ENCODE peak calls at places on chromosomes 4 and X, in eight cellular contexts. K is activated CD4-positive, alpha-beta T cell treated with anti-CD3 and anti-CD28 coated beads, Interleukin-2, amount 50 U/mL, for 1 hour; M is AG09319; L is thyroid gland; O is mucosa of gallbladder; X is glutamatergic neuron; E is NCI-H1694; Y is tibial nerve. H is an unnamed sample.

GRCh38 chr4:174120446-174121142 is 162.9 kb downstream of the FBXO8 start:
- DNase-seq in L (peak; percentile 54), Y (peak; percentile 41), X (peak; percentile 43), E (peak; percentile 28), K (no peak), M (peak; percentile 28), O (peak; percentile 52), H (peak; percentile 39)

GRCh38 chrX:45850775-45851433 is 650.2 kb upstream of the DIPK2B start:
- DNase-seq in K (peak; percentile 17), O (no peak), L (peak; percentile 8), M (no peak), Y (no peak), X (peak; percentile 49), E (no peak), H (peak; percentile 26)

GRCh38 chrX:19581786-19582185 is 66.5 kb upstream of the MAP3K15 start:
- DNase-seq in L (no peak), E (no peak), M (no peak), K (no peak), X (no peak), O (no peak), Y (no peak), H (no peak)

GRCh38 chr4:152590179-152591031 is 54.5 kb upstream of the FBXW7 start:
- DNase-seq in Y (no peak), E (peak; percentile 97), L (peak; percentile 61), K (no peak), X (no peak), O (no peak), M (peak; percentile 47), H (no peak)

GRCh38 chr4:124937993-124938392 is 225.5 kb upstream of the ANKRD50 start:
- DNase-seq in Y (no peak), E (no peak), O (no peak), M (no peak), L (peak; percentile 18), X (no peak), K (no peak), H (no peak)

GRCh38 chrX:101708180-101708579 is 48.5 kb upstream of the ARMCX2 start:
- DNase-seq in Y (no peak), E (no peak), O (no peak), M (no peak), L (no peak), K (no peak), X (no peak), H (no peak)

GRCh38 chrX:110284159-110284558 is 33.7 kb downstream of the AMMECR1 start:
- DNase-seq in O (no peak), X (no peak), M (peak; percentile 39), E (no peak), Y (no peak), L (no peak), K (no peak), H (no peak)

GRCh38 chr4:144402176-144402575 is 243.8 kb upstream of the HHIP start:
- DNase-seq in K (no peak), M (no peak), X (no peak), Y (no peak), E (no peak), O (no peak), L (no peak), H (no peak)

GRCh38 chrX:12701625-12702024 is 89.6 kb upstream of the PRPS2 start:
- DNase-seq in M (peak; percentile 4), E (peak; percentile 34), K (peak; percentile 1), X (peak; percentile 48), Y (peak; percentile 28), L (peak; percentile 16), O (peak; percentile 42), H (peak; percentile 44)

GRCh38 chr4:142315999-142316398 is 530.1 kb downstream of the INPP4B start:
- DNase-seq in O (no peak), X (no peak), Y (no peak), L (no peak), K (no peak), M (no peak), E (no peak), H (no peak)

GRCh38 chrX:51456814-51457213 is 39.6 kb downstream of the NUDT11 start:
- DNase-seq in L (no peak), M (no peak), O (no peak), E (no peak), Y (no peak), X (no peak), K (no peak), H (no peak)

GRCh38 chr4:44237643-44238042 is 211.0 kb downstream of the KCTD8 start:
- DNase-seq in O (no peak), Y (no peak), E (no peak), L (no peak), M (no peak), K (no peak), X (no peak), H (no peak)